ENCODE peak calls at places on chromosomes 16 and 17, in seven cellular contexts. Y is astrocyte, R is GM12878, Z is neural progenitor cell, H is endothelial cell of umbilical vein, I is IMR-90, U is K562. V is an unnamed sample. For H3K9me3, the result is how much of the 10 kb centered on the place peaks cover.

GRCh38 chr17:65774787-65775186 is 213.3 kb upstream of the AXIN2 start:
- DNase-seq in Y (no peak), R (no peak), Z (no peak), H (peak), I (no peak), U (no peak), V (no peak)

GRCh38 chr17:50861334-50861676 is 4.8 kb downstream of the TOB1 start:
- DNase-seq in Y (no peak), R (no peak), Z (no peak), H (no peak), I (no peak), U (no peak), V (no peak)

GRCh38 chr17:3978421-3979275 is 14.4 kb upstream of the ATP2A3 start:
- DNase-seq in Y (no peak), R (no peak), Z (no peak), H (peak), I (no peak), U (no peak), V (peak)

GRCh38 chr17:45719335-45720071 is 64.6 kb upstream of the CRHR1 start:
- DNase-seq in Y (peak), R (no peak), Z (peak), H (no peak), I (peak), U (peak), V (peak)

GRCh38 chr17:47871048-47871447 is 20.1 kb upstream of the SP6 start:
- DNase-seq in Y (no peak), R (no peak), Z (no peak), H (no peak), I (no peak), U (no peak), V (no peak)

GRCh38 chr16:23280483-23280967 is 21.6 kb upstream of the SCNN1B start:
- DNase-seq in Y (peak), R (no peak), Z (no peak), H (no peak), I (no peak), U (no peak), V (peak)

GRCh38 chr17:797236-797635 is 15.1 kb downstream of the MRM3 start:
- DNase-seq in Y (no peak), R (no peak), Z (no peak), H (no peak), I (no peak), U (no peak), V (no peak)

GRCh38 chr17:28970879-28971278 is 19.6 kb upstream of the PHF12 start:
- DNase-seq in Y (no peak), R (no peak), Z (no peak), H (no peak), I (no peak), U (no peak), V (no peak)

GRCh38 chr16:69039333-69039941 is 66.0 kb upstream of the HAS3 start:
- DNase-seq in Y (peak), R (no peak), Z (no peak), H (peak), I (peak), U (no peak), V (peak)

GRCh38 chr16:66426112-66427035 is 721 bp upstream of the BEAN1 start:
- DNase-seq in Y (no peak), R (no peak), Z (peak), H (no peak), I (no peak), U (no peak), V (no peak)

GRCh38 chr16:54163197-54163843 is 123.3 kb downstream of the IRX3 start:
- DNase-seq in Y (no peak), R (no peak), Z (no peak), H (no peak), I (no peak), U (no peak), V (no peak)

GRCh38 chr17:34163681-34164080 is 91.4 kb upstream of the CCL2 start:
- DNase-seq in Y (peak), R (no peak), Z (peak), H (no peak), I (peak), U (peak), V (no peak)

GRCh38 chr17:37732313-37732712 is 12.5 kb downstream of the HNF1B start:
- DNase-seq in Y (no peak), R (no peak), Z (no peak), H (no peak), I (no peak), U (no peak), V (no peak)

GRCh38 chr17:51035436-51035835 is 85.2 kb downstream of the SPAG9 start:
- DNase-seq in Y (peak), R (no peak), Z (peak), H (peak), I (peak), U (no peak), V (no peak)

GRCh38 chr16:10957771-10958486 is 13.6 kb downstream of the CLEC16A start:
- DNase-seq in Y (peak), R (no peak), Z (no peak), H (peak), I (peak), U (no peak), V (peak)

GRCh38 chr17:67253379-67253778 is 8.4 kb upstream of the HELZ start:
- DNase-seq in Y (no peak), R (no peak), Z (no peak), H (no peak), I (peak), U (no peak), V (no peak)

GRCh38 chr17:75639327-75639726 is 6.1 kb downstream of the SMIM5 start:
- DNase-seq in Y (no peak), R (no peak), Z (no peak), H (no peak), I (no peak), U (no peak), V (no peak)

GRCh38 chr16:49458656-49459445 is 85.2 kb downstream of the C16orf78 start:
- DNase-seq in Y (no peak), R (no peak), Z (no peak), H (no peak), I (no peak), U (no peak), V (no peak)

GRCh38 chr16:87304951-87305350 is 12.2 kb downstream of the C16orf95 start:
- DNase-seq in Y (no peak), R (no peak), Z (no peak), H (no peak), I (no peak), U (peak), V (no peak)

GRCh38 chr17:40958086-40958953 is 8.4 kb downstream of the KRT39 start:
- DNase-seq in Y (no peak), R (no peak), Z (no peak), H (no peak), I (no peak), U (no peak), V (peak)

GRCh38 chr16:1613240-1613639 is 1.1 kb downstream of the CRAMP1 start:
- DNase-seq in Y (no peak), R (no peak), Z (peak), H (peak), I (no peak), U (no peak), V (peak)

GRCh38 chr16:1614226-1615102 is 2.3 kb downstream of the CRAMP1 start:
- DNase-seq in Y (no peak), R (no peak), Z (peak), H (peak), I (peak), U (peak), V (peak)

GRCh38 chr16:1615761-1616160 is 3.6 kb downstream of the CRAMP1 start:
- DNase-seq in Y (no peak), R (no peak), Z (no peak), H (peak), I (peak), U (no peak), V (no peak)

GRCh38 chr16:1612320-1613111 is at the start of gene CRAMP1:
- DNase-seq in Y (no peak), R (no peak), Z (peak), H (peak), I (no peak), U (no peak), V (no peak)

DNA sequence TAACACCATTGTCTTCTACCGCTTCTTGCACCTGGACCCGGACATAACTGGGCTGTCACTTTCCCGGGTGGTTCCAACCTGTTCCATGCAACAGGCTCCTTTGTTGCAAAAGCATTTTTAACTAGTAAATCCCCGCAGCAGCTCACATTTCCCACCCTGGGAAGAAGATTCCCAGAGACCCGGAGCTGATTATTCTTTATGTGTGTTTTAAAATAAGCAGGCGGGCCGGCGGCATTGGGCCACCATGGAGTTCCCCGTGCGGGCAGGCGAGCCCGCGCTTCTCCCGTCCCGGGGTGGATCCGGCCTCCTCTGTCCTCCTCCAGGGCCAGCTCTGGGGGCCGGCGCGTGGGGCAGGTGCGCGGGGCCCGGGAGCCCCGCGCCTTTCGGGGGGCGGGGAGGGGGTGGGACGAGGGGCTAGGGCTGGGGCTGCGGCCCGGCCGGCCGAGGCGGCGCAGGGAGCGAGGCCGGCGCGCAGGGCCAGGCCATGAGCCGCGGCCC is 1.6 kb downstream of the CRAMP1 start:
- DNase-seq in Y (no peak), R (no peak), Z (peak), H (no peak), I (no peak), U (no peak), V (no peak)
- H3K4me3 ChIP-seq in Y (peak), R (peak), Z (peak), H (peak), I (peak), U (peak), V (peak)

GRCh38 chr17:19386276-19386863 is 620 bp downstream of the MFAP4 start:
- DNase-seq in Y (peak), R (no peak), Z (peak), H (no peak), I (peak), U (no peak), V (peak)
- H3K9ac ChIP-seq in Y (peak), R (no peak), Z (no peak), H (no peak), I (peak), U (no peak), V (no peak)

DNA sequence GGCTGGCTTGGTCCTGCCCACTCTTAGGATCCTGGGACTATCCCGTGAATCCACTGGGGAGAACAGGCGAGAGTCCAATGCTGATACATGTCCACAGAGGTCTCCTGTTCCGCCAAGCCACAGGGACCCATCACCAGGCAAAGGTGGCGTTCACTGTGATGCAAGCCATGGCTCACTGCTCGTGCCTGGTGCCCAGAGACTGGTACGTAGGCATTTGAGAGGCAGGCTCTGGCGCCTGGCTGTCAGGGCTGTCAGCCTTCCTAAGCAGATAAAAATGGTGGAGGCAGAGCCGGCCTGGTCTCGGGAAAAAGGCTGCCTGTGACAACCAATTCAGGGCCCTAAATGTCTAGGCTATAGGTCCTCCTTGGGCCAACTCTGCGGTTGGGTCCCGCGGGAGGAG is 2329.0 kb downstream of the TP53TG3F start:
- DNase-seq in Y (no peak), R (no peak), Z (no peak), H (no peak), I (no peak), U (no peak), V (no peak)
- H3K9me3 ChIP-seq in Y (under half), R (under half), Z (under half), H (under half), I (half or more), U (under half), V (under half)

GRCh38 chr17:63439682-63440081 is 6.4 kb downstream of the CYB561 start:
- DNase-seq in Y (peak), R (no peak), Z (no peak), H (peak), I (peak), U (no peak), V (peak)

GRCh38 chr17:63440127-63440769 is 5.9 kb downstream of the CYB561 start:
- DNase-seq in Y (no peak), R (no peak), Z (no peak), H (no peak), I (no peak), U (no peak), V (no peak)

GRCh38 chr17:63436523-63437110 is 9.5 kb downstream of the CYB561 start:
- DNase-seq in Y (no peak), R (no peak), Z (no peak), H (peak), I (no peak), U (peak), V (no peak)

GRCh38 chr17:63437287-63438091 is 8.6 kb downstream of the CYB561 start:
- DNase-seq in Y (no peak), R (no peak), Z (no peak), H (no peak), I (no peak), U (peak), V (no peak)

DNA sequence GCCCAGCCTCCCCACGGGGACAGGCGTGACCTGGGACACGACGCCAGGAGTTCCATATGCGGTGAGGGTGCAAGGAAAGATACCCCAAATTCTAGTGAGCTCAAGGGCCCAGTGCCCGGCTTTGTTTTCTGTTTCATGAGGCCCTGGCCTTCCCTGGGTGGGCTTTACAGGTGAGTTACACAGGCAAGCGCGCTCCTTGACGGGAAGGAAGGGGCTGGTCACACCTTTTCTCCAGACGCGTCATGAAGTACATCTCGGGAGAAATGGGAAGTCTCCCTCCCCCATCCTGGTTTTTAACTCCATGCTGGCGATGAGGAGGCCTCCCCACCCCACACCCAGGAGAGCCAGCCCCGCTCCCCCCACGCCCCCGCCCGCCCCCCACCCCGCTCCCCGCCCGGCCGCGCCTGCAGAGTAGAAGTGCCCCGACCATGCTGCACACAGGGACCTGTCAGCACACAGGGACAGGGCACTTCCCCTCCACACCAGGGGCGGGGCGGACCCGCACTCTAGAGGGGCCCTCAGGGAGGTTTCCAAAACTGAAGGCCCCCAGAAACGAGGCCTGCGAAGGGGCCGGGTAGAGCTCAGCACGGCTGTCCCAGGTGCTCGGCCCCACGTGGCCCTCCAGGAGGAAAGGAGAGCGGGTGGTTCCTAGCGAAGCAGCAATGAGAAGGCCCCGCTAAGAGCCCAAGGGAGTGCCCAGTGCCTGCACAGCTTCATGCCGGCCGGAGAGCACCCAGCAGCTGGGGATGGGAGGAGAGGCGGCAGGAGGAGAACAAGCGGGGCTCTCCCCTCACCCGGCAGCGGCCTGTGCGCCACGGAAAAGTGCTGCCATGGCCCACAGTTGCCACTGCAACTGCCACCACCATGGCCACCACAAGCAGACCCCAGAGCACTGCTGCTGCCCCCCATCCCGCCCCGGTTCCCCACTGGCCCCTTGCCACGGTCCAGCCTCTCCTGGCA is 7.7 kb downstream of the CYB561 start:
- DNase-seq in Y (no peak), R (no peak), Z (no peak), H (no peak), I (no peak), U (no peak), V (no peak)
- H3K4me3 ChIP-seq in Y (no peak), R (no peak), Z (no peak), H (no peak), I (no peak), U (no peak), V (no peak)

GRCh38 chr16:4515611-4516233 is 22.9 kb downstream of the CDIP1 start:
- DNase-seq in Y (no peak), R (peak), Z (no peak), H (peak), I (no peak), U (no peak), V (no peak)

GRCh38 chr16:4520913-4521312 is 17.7 kb downstream of the CDIP1 start:
- DNase-seq in Y (no peak), R (no peak), Z (no peak), H (no peak), I (no peak), U (no peak), V (no peak)

GRCh38 chr16:4518281-4518680 is 20.3 kb downstream of the CDIP1 start:
- DNase-seq in Y (no peak), R (no peak), Z (no peak), H (no peak), I (no peak), U (no peak), V (no peak)

GRCh38 chr16:4519274-4520058 is 19.1 kb downstream of the CDIP1 start:
- DNase-seq in Y (no peak), R (no peak), Z (no peak), H (no peak), I (no peak), U (no peak), V (no peak)

GRCh38 chr16:4517812-4518211 is 20.8 kb downstream of the CDIP1 start:
- DNase-seq in Y (no peak), R (no peak), Z (peak), H (peak), I (peak), U (peak), V (peak)
- H3K9ac ChIP-seq in Y (no peak), R (no peak), Z (no peak), H (no peak), I (no peak), U (no peak), V (no peak)

GRCh38 chr16:60922920-60923319 is 1113.3 kb downstream of the CDH8 start:
- DNase-seq in Y (no peak), R (no peak), Z (no peak), H (no peak), I (no peak), U (no peak), V (no peak)
- H3K9me3 ChIP-seq in Y (under half), R (under half), Z (under half), H (under half), I (under half), U (under half), V (under half)

GRCh38 chr17:81959362-81960129 is 1.4 kb downstream of the NOTUM start:
- DNase-seq in Y (no peak), R (no peak), Z (peak), H (peak), I (peak), U (peak), V (peak)
- H3K4me3 ChIP-seq in Y (no peak), R (no peak), Z (peak), H (no peak), I (peak), U (peak), V (peak)